ENCODE peak calls at places on chromosomes 11 and 22, in four cellular contexts. P, N, O and X are unnamed samples.

GRCh38 chr11:84817998-84818397 is 809.1 kb downstream of the DLG2 start:
- DNase-seq in P (no peak), N (no peak), O (no peak), X (no peak)

GRCh38 chr11:5257296-5257695 is 2.7 kb upstream of the HBG2 start:
- DNase-seq in P (no peak), N (no peak), O (no peak), X (no peak)

GRCh38 chr22:26471522-26471921 is 12.1 kb downstream of the HPS4 start:
- DNase-seq in P (no peak), N (no peak), O (no peak), X (no peak)

GRCh38 chr11:17280494-17281127 is 4.1 kb downstream of the NUCB2 start:
- DNase-seq in P (no peak), N (no peak), O (no peak), X (no peak)

GRCh38 chr11:114172871-114173444 is 113.4 kb downstream of the ZBTB16 start:
- DNase-seq in P (no peak), N (no peak), O (no peak), X (no peak)

GRCh38 chr11:13054278-13054677 is 45.2 kb downstream of the RASSF10 start:
- DNase-seq in P (no peak), N (no peak), O (no peak), X (no peak)

GRCh38 chr11:13782395-13783080 is 114.1 kb downstream of the FAR1 start:
- DNase-seq in P (no peak), N (no peak), O (no peak), X (no peak)

GRCh38 chr11:2156416-2157182 is 4.4 kb downstream of the INS start:
- DNase-seq in P (peak; percentile 79), N (peak; percentile 89), O (peak; percentile 76), X (peak; percentile 15)

GRCh38 chr11:121163658-121164308 is 62.7 kb downstream of the TECTA start:
- DNase-seq in P (no peak), N (no peak), O (no peak), X (no peak)

GRCh38 chr11:69008774-69009440 is 4.1 kb downstream of the MRGPRF start:
- DNase-seq in P (peak; percentile 49), N (no peak), O (peak; percentile 82), X (peak; percentile 93)

GRCh38 chr22:23034621-23035556 is 35.4 kb upstream of the GNAZ start:
- DNase-seq in P (no peak), N (no peak), O (no peak), X (no peak)

GRCh38 chr22:28004021-28004420 is 85.0 kb upstream of the PITPNB start:
- DNase-seq in P (no peak), N (no peak), O (no peak), X (no peak)

GRCh38 chr11:126378763-126379162 is 23.3 kb downstream of the ST3GAL4 start:
- DNase-seq in P (no peak), N (peak; percentile 24), O (no peak), X (no peak)

GRCh38 chr11:69808708-69809107 is 10.5 kb downstream of the FGF3 start:
- DNase-seq in P (no peak), N (no peak), O (no peak), X (no peak)

GRCh38 chr11:68297812-68298658 is 14.4 kb upstream of the LRP5 start:
- DNase-seq in P (peak; percentile 89), N (peak; percentile 74), O (peak; percentile 91), X (peak; percentile 38)

GRCh38 chr22:24429411-24430365 is 2.3 kb downstream of the ADORA2A start:
- DNase-seq in P (peak; percentile 19), N (no peak), O (no peak), X (no peak)

GRCh38 chr22:48366591-48366990 is 1461.1 kb downstream of the BRD1 start:
- DNase-seq in P (no peak), N (no peak), O (peak; percentile 3), X (no peak)

GRCh38 chr22:30931541-30932300 is 36.9 kb downstream of the MORC2 start:
- DNase-seq in P (no peak), N (no peak), O (no peak), X (no peak)

GRCh38 chr22:49779226-49779625 is 48.4 kb downstream of the BRD1 start:
- DNase-seq in P (no peak), N (no peak), O (no peak), X (no peak)

GRCh38 chr11:77244277-77245014 is 57.0 kb downstream of the GDPD4 start:
- DNase-seq in P (no peak), N (no peak), O (no peak), X (no peak)

GRCh38 chr22:48758021-48758561 is 1069.6 kb downstream of the BRD1 start:
- DNase-seq in P (peak; percentile 30), N (peak; percentile 40), O (no peak), X (no peak)

GRCh38 chr11:58788355-58789023 is 56.0 kb downstream of the GLYATL2 start:
- DNase-seq in P (no peak), N (no peak), O (peak; percentile 14), X (no peak)

GRCh38 chr11:32153747-32154146 is 62.9 kb downstream of the RCN1 start:
- DNase-seq in P (no peak), N (no peak), O (no peak), X (no peak)

GRCh38 chr22:50507991-50508884 is at the start of gene NCAPH2:
- DNase-seq in P (peak; percentile 98), N (peak; percentile 98), O (peak; percentile 97), X (peak; percentile 86)

GRCh38 chr11:35617687-35618496 is at the start of gene FJX1:
- DNase-seq in P (peak; percentile 54), N (no peak), O (peak; percentile 17), X (no peak)

GRCh38 chr11:9748361-9748970 is 84.6 kb downstream of the SWAP70 start:
- DNase-seq in P (peak; percentile 68), N (no peak), O (peak; percentile 57), X (no peak)

GRCh38 chr11:127226959-127227358 is 226.4 kb upstream of the KIRREL3 start:
- DNase-seq in P (no peak), N (no peak), O (no peak), X (no peak)

GRCh38 chr11:61912991-61913698 is 4.2 kb downstream of the RAB3IL1 start:
- DNase-seq in P (peak; percentile 36), N (peak; percentile 47), O (no peak), X (no peak)

GRCh38 chr11:561148-562003 is 606 bp downstream of the RASSF7 start:
- DNase-seq in P (peak; percentile 90), N (no peak), O (peak; percentile 90), X (no peak)

GRCh38 chr11:563812-564578 is 3.2 kb downstream of the RASSF7 start:
- DNase-seq in P (no peak), N (peak; percentile 71), O (no peak), X (no peak)

GRCh38 chr11:563066-563811 is 2.5 kb downstream of the RASSF7 start:
- DNase-seq in P (no peak), N (no peak), O (no peak), X (no peak)

GRCh38 chr11:560305-561147 is at the start of the genes LMNTD2 and RASSF7:
- DNase-seq in P (peak; percentile 90), N (peak; percentile 92), O (peak; percentile 95), X (peak; percentile 51)

DNA sequence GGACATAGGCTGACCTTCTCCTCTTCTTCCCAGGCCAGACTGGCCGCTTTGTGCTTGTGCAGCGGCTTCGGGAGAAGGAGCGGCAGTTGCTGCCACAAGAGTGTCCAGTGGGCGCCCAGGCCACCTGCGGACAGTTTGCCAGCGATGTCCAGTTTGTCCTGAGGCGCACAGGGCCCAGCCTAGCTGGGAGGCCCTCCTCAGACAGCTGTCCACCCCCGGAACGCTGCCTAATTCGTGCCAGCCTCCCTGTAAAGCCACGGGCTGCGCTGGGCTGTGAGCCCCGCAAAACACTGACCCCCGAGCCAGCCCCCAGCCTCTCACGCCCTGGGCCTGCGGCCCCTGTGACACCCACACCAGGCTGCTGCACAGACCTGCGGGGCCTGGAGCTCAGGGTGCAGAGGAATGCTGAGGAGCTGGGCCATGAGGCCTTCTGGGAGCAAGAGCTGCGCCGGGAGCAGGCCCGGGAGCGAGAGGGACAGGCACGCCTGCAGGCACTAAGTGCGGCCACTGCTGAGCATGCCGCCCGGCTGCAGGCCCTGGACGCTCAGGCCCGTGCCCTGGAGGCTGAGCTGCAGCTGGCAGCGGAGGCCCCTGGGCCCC is 1.4 kb downstream of the RASSF7 start:
- DNase-seq in P (no peak), N (no peak), O (no peak), X (no peak)
- H3K4me3 ChIP-seq in P (peak overlapping the region; percentile 73), N (peak overlapping the region; percentile 85), O (peak overlapping the region; percentile 82), X (peak overlapping the region; percentile 89)

DNA sequence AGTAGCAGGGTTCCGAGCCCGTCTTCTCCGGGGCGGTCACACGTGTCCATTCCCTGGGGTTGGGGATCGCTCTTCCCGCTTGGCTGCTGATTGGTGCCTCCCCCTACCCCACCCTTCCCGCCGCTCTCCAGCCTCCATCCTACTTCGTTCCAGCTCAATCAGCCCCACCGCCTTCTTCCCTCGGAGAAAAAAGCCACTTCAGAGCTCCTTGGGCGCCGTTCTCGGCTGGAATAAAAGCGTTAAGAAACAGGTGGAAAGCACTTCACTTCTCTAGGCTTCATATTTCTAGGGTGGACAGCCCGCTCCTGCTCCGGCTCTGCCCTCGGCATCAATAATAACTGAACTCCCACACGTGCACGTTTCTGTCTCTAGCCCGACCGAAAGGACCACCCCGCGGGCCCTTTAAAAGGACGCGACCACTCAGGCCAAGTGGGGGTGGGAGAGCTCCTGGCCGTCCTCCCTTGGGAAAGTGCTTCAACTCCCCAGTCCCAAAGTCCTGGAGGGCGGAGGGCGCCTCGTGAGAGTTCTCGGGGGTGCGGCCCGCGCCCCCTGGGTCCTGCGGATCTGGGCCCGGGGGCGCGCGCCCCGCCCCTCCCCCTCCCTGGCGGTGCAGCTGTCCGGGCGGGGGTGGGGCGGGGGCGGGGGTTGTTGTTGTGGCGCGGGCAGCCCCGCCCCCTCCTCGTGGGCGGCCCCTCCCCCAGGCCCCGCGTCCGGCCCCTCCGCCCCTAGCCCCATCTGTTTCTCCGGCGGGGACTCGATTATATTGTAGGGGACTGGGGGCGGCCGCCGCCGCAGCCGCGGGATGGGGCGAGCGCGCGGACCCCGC is at the start of gene CECR2:
- DNase-seq in P (peak; percentile 72), N (peak; percentile 58), O (peak; percentile 21), X (no peak)
- H3K4me3 ChIP-seq in P (peak within 1 kb of the TSS; percentile 65), N (peak within 1 kb of the TSS; percentile 69), O (peak within 1 kb of the TSS; percentile 47), X (peak within 1 kb of the TSS; percentile 64)

GRCh38 chr11:60498399-60498798 is 5.8 kb downstream of the MS4A12 start:
- DNase-seq in P (no peak), N (no peak), O (no peak), X (no peak)
- H3K4me3 ChIP-seq in P (no peak overlapping the region), N (no peak overlapping the region), O (no peak overlapping the region), X (no peak overlapping the region)

GRCh38 chr22:40593460-40594273 is 42.9 kb downstream of the MRTFA start:
- DNase-seq in P (no peak), N (no peak), O (no peak), X (no peak)
- H3K4me3 ChIP-seq in P (no peak overlapping the region), N (no peak overlapping the region), O (no peak overlapping the region), X (no peak overlapping the region)